ENCODE peak calls at places on chromosomes 6 and 20, in six cellular contexts. X is neuronal stem cell, S is H9, A is mesenchymal stem cell, I is H1, Y is IMR-90. P is an unnamed sample.

GRCh38 chr6:130293800-130294199 is 71.0 kb upstream of the SAMD3 start:
- DNase-seq in X (peak), S (peak), A (peak), I (peak), Y (peak), P (peak)

GRCh38 chr20:10710995-10711775 is 37.4 kb upstream of the JAG1 start:
- DNase-seq in X (no peak), S (no peak), A (no peak), I (no peak), Y (peak), P (no peak)

GRCh38 chr6:139531148-139531547 is 156.7 kb upstream of the CITED2 start:
- DNase-seq in X (no peak), S (no peak), A (peak), I (no peak), Y (peak), P (no peak)

GRCh38 chr6:147001621-147002020 is 202.6 kb upstream of the STXBP5 start:
- DNase-seq in X (no peak), S (no peak), A (peak), I (no peak), Y (no peak), P (no peak)

GRCh38 chr6:35703554-35703953 is 14.8 kb upstream of the FKBP5 start:
- DNase-seq in X (no peak), S (no peak), A (no peak), I (no peak), Y (no peak), P (no peak)

GRCh38 chr6:85015396-85015990 is 251.1 kb upstream of the TBX18 start:
- DNase-seq in X (peak), S (peak), A (peak), I (peak), Y (peak), P (peak)

GRCh38 chr20:19284400-19285178 is 72.1 kb downstream of the SLC24A3 start:
- DNase-seq in X (no peak), S (no peak), A (no peak), I (no peak), Y (no peak), P (no peak)

GRCh38 chr20:6735913-6736845 is 31.3 kb upstream of the BMP2 start:
- DNase-seq in X (no peak), S (no peak), A (peak), I (no peak), Y (no peak), P (no peak)

GRCh38 chr6:15504581-15505350 is 158.1 kb downstream of the DTNBP1 start:
- DNase-seq in X (no peak), S (no peak), A (peak), I (no peak), Y (peak), P (no peak)

GRCh38 chr6:124372076-124372475 is 568.4 kb downstream of the NKAIN2 start:
- DNase-seq in X (no peak), S (no peak), A (peak), I (no peak), Y (no peak), P (no peak)

GRCh38 chr6:13811627-13812358 is 2.6 kb downstream of the MCUR1 start:
- DNase-seq in X (no peak), S (no peak), A (no peak), I (no peak), Y (no peak), P (no peak)

GRCh38 chr6:56637640-56638039 is 5.0 kb downstream of the DST start:
- DNase-seq in X (peak), S (no peak), A (peak), I (no peak), Y (peak), P (peak)

GRCh38 chr6:147204843-147205311 is 660 bp downstream of the STXBP5 start:
- DNase-seq in X (no peak), S (no peak), A (peak), I (no peak), Y (peak), P (peak)

GRCh38 chr6:105675715-105676397 is 273.0 kb upstream of the PREP start:
- DNase-seq in X (no peak), S (no peak), A (peak), I (no peak), Y (peak), P (no peak)

GRCh38 chr20:33821270-33821836 is 10.2 kb downstream of the CHMP4B start:
- DNase-seq in X (no peak), S (no peak), A (no peak), I (no peak), Y (no peak), P (no peak)

GRCh38 chr6:2843138-2843740 is 1.6 kb upstream of the SERPINB1 start:
- DNase-seq in X (no peak), S (no peak), A (no peak), I (no peak), Y (no peak), P (no peak)

GRCh38 chr6:35309611-35310264 is 12.1 kb downstream of the DEF6 start:
- DNase-seq in X (no peak), S (peak), A (no peak), I (no peak), Y (no peak), P (no peak)

GRCh38 chr6:129211626-129212025 is 328.7 kb downstream of the LAMA2 start:
- DNase-seq in X (no peak), S (no peak), A (no peak), I (no peak), Y (no peak), P (peak)

DNA sequence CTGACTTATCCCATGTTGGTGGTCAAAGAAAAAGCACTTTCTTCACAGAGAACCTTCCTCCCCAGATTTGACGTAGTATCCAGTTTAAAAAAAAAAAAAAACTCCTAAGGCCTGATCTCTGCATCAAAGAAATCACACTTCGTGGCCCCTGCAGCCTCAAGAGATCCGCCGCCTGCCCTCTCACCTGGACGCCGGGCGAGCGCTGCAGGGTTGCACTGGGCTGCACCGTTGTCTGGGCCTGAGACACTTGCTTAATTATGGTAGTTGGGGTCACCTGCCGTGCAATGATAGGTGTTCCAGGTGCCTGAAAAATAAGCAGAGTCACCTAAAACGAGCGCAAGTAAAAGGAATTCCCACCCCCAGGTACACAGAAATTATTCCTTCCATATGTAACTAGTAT is 53.0 kb downstream of the TAF4 start:
- DNase-seq in X (no peak), S (no peak), A (no peak), I (no peak), Y (no peak), P (no peak)
- H4K91ac ChIP-seq in X (no peak), S (no peak), A (no peak), I (no peak), Y (no peak), P (no peak)

GRCh38 chr6:131950767-131951575 is at the start of gene CCN2:
- DNase-seq in X (peak), S (peak), A (peak), I (peak), Y (peak), P (peak)
- H3K23ac ChIP-seq in X (peak), S (no peak), A (no peak), I (no peak), Y (peak), P (no peak)

GRCh38 chr6:31163922-31164321 is 5.5 kb downstream of the TCF19 start:
- DNase-seq in X (no peak), S (no peak), A (no peak), I (no peak), Y (peak), P (no peak)

GRCh38 chr6:31169123-31169857 is 1.2 kb downstream of the POU5F1 start:
- DNase-seq in X (no peak), S (no peak), A (no peak), I (no peak), Y (no peak), P (peak)

GRCh38 chr6:31162463-31163165 is 4.2 kb downstream of the TCF19 start:
- DNase-seq in X (no peak), S (peak), A (no peak), I (no peak), Y (no peak), P (no peak)

GRCh38 chr6:31168606-31169005 is 1.9 kb downstream of the POU5F1 start:
- DNase-seq in X (no peak), S (no peak), A (no peak), I (no peak), Y (no peak), P (peak)

GRCh38 chr6:31165986-31166385 is 4.5 kb downstream of the POU5F1 start:
- DNase-seq in X (no peak), S (no peak), A (no peak), I (no peak), Y (no peak), P (no peak)
- H4K91ac ChIP-seq in X (no peak), S (no peak), A (no peak), I (no peak), Y (no peak), P (no peak)

DNA sequence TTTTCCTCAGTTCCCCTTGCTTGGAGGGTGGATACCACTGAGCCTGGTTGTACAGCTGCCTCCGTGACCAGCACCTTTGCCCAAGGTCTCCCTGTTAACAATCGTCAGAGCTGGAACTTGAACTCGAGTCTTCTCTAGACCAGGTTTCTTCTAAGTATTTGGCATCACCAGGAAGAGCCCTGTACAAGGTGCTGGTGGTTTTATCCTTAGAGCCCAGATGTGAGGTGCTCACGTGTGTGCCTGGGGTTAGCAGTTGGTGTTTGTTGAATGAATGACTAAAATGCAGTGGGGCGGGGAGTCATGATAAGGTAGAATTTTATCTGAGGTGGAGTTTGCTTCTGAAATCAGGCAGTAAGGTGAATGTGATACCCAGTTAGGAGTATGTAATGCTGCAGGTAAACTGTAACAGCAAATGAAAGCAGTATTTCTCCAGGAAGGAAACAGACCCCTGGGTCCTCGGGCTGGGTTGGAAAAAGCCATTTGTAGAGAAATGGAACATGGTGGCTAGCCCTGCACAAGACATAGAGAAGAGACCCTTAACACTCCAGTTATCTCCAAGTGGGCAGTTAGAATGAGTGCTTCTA is 3.1 kb downstream of the DNAJC5 start:
- DNase-seq in X (no peak), S (no peak), A (no peak), I (no peak), Y (no peak), P (peak)
- H3K23ac ChIP-seq in X (no peak), S (no peak), A (no peak), I (no peak), Y (peak), P (no peak)

DNA sequence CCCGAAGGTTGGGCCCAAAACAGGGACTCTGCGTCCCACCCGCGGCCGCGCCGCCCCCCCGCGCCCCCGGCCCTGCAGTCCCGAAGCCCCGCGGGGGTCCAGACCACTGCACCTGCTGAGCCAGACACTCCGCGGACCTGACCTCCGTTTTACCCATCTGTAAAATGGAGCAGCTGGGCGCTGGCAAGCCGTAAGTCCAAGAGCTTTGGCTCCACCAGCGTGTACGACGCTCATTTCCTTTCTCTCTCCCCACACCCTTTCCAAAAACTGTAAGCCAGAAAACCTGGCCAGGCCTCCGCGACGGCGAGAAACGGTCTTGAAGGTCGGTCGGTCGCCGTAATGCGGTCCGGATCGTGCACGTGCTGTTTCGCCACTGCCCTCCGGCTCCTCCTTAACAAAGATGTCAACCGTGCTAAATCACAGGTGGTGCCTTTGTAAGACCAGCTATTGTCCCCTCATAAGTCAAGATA is 7.8 kb upstream of the NR2E1 start:
- DNase-seq in X (peak), S (peak), A (no peak), I (no peak), Y (no peak), P (peak)
- H4K91ac ChIP-seq in X (no peak), S (no peak), A (no peak), I (no peak), Y (no peak), P (no peak)

GRCh38 chr6:19719691-19720127 is 117.5 kb upstream of the ID4 start:
- DNase-seq in X (peak), S (peak), A (peak), I (no peak), Y (peak), P (no peak)
- H3K23ac ChIP-seq in X (no peak), S (no peak), A (no peak), I (no peak), Y (no peak), P (no peak)